ENCODE peak calls at places on chromosome 22, in five cellular contexts. P is stimulated activated CD8-positive, alpha-beta memory T cell treated with anti-CD3 and anti-CD28 coated beads, Interleukin-4, amount 100 ng/mL, for 4 hours; G is fibroblast of mammary gland; O is nephron progenitor cell; S is NCI-H1092 treated with DMSO at 0.1 percent for 48 hours. F is an unnamed sample.

GRCh38 chr22:37976547-37976946 is 7.8 kb downstream of the SOX10 start:
- DNase-seq in P (no peak), G (no peak), O (no peak), S (no peak), F (no peak)

GRCh38 chr22:32700186-32700882 is 101.2 kb upstream of the TIMP3 start:
- DNase-seq in P (no peak), G (peak), O (no peak), S (no peak), F (no peak)

GRCh38 chr22:46627806-46628482 is 7.8 kb downstream of the GRAMD4 start:
- DNase-seq in P (no peak), G (no peak), O (no peak), S (no peak), F (no peak)

GRCh38 chr22:30167734-30168133 is 78.8 kb downstream of the LIF start:
- DNase-seq in P (no peak), G (no peak), O (no peak), S (no peak), F (no peak)

GRCh38 chr22:50573491-50574382 is 4.5 kb downstream of the CPT1B start:
- DNase-seq in P (no peak), G (no peak), O (no peak), S (no peak), F (no peak)

GRCh38 chr22:25232301-25232700 is 12.9 kb downstream of the CRYBB2 start:
- DNase-seq in P (no peak), G (peak), O (no peak), S (no peak), F (no peak)

GRCh38 chr22:49300951-49301397 is 526.7 kb downstream of the BRD1 start:
- DNase-seq in P (no peak), G (no peak), O (no peak), S (no peak), F (no peak)

GRCh38 chr22:41656515-41656914 is 32.2 kb downstream of the SNU13 start:
- DNase-seq in P (no peak), G (no peak), O (no peak), S (no peak), F (no peak)

GRCh38 chr22:37220543-37220968 is 8.3 kb upstream of the SSTR3 start:
- DNase-seq in P (no peak), G (no peak), O (no peak), S (no peak), F (no peak)

GRCh38 chr22:42385691-42386090 is 46.5 kb downstream of the NFAM1 start:
- DNase-seq in P (no peak), G (no peak), O (no peak), S (peak), F (peak)

GRCh38 chr22:19868773-19869471 is 14.2 kb upstream of the GNB1L start:
- DNase-seq in P (no peak), G (no peak), O (no peak), S (no peak), F (no peak)

GRCh38 chr22:37020192-37020479 is 594 bp downstream of the MPST start:
- DNase-seq in P (no peak), G (peak), O (no peak), S (peak), F (no peak)

GRCh38 chr22:50605349-50606074 is 4.9 kb downstream of the MAPK8IP2 start:
- DNase-seq in P (no peak), G (no peak), O (no peak), S (no peak), F (no peak)

GRCh38 chr22:39205344-39206021 is 39.3 kb downstream of the PDGFB start:
- DNase-seq in P (no peak), G (peak), O (no peak), S (no peak), F (no peak)

GRCh38 chr22:42805016-42805997 is 51.8 kb downstream of the ARFGAP3 start:
- DNase-seq in P (no peak), G (no peak), O (no peak), S (peak), F (no peak)

GRCh38 chr22:44337658-44338004 is 24.9 kb upstream of the SHISAL1 start:
- DNase-seq in P (no peak), G (peak), O (no peak), S (no peak), F (no peak)

GRCh38 chr22:18998998-18999397 is 62.9 kb upstream of the PRODH start:
- DNase-seq in P (no peak), G (no peak), O (peak), S (no peak), F (no peak)

GRCh38 chr22:23263651-23264555 is 83.6 kb downstream of the BCR start:
- DNase-seq in P (peak), G (peak), O (no peak), S (no peak), F (no peak)